ENCODE peak calls at places on chromosomes 16 and 17, in six cellular contexts. M is germinal center, D is HEK293T, O is body of pancreas, I is D721Med, H is endothelial cell. A is an unnamed sample.
A peak's percentile ranks its signal among the peaks of the same experiment; 100 is the strongest.

GRCh38 chr17:18919963-18920362 is 32.0 kb upstream of the SLC5A10 start:
- DNase-seq in M (no peak), D (no peak), O (no peak), I (no peak), H (no peak), A (peak; percentile 7)

GRCh38 chr17:78484300-78485159 is 92.7 kb downstream of the DNAH17 start:
- DNase-seq in M (peak; percentile 77), D (no peak), O (no peak), I (no peak), H (peak; percentile 61), A (peak; percentile 63)

GRCh38 chr16:67246081-67246944 is 968 bp downstream of the FHOD1 start:
- DNase-seq in M (peak; percentile 53), D (peak; percentile 65), O (peak; percentile 93), I (peak; percentile 34), H (peak; percentile 81), A (peak; percentile 69)

GRCh38 chr16:74998481-74999207 is at the start of gene ZNRF1:
- DNase-seq in M (peak; percentile 80), D (peak; percentile 89), O (peak; percentile 83), I (peak; percentile 31), H (peak; percentile 98), A (peak; percentile 85)

GRCh38 chr17:10069301-10069700 is 129.1 kb downstream of the GAS7 start:
- DNase-seq in M (no peak), D (no peak), O (no peak), I (no peak), H (no peak), A (no peak)

GRCh38 chr16:26129997-26130396 is 438.2 kb downstream of the HS3ST4 start:
- DNase-seq in M (no peak), D (no peak), O (no peak), I (no peak), H (no peak), A (no peak)

GRCh38 chr16:19701091-19701490 is 16.9 kb downstream of the KNOP1 start:
- DNase-seq in M (no peak), D (no peak), O (no peak), I (no peak), H (no peak), A (no peak)

GRCh38 chr17:37791434-37791833 is 46.6 kb upstream of the HNF1B start:
- DNase-seq in M (peak; percentile 60), D (peak; percentile 27), O (peak; percentile 41), I (no peak), H (no peak), A (peak; percentile 69)

GRCh38 chr16:54284319-54284930 is 2.2 kb downstream of the IRX3 start:
- DNase-seq in M (no peak), D (no peak), O (peak; percentile 27), I (no peak), H (peak; percentile 44), A (no peak)

GRCh38 chr17:34584805-34585416 is 5.5 kb downstream of the TMEM132E start:
- DNase-seq in M (no peak), D (no peak), O (no peak), I (no peak), H (no peak), A (peak; percentile 19)

GRCh38 chr16:49834496-49835009 is 21.4 kb downstream of the ZNF423 start:
- DNase-seq in M (no peak), D (no peak), O (no peak), I (peak; percentile 56), H (no peak), A (no peak)

GRCh38 chr17:628507-628941 is 86.1 kb downstream of the VPS53 start:
- DNase-seq in M (no peak), D (no peak), O (no peak), I (no peak), H (no peak), A (no peak)

GRCh38 chr17:74386397-74386796 is 19.1 kb downstream of the GPR142 start:
- DNase-seq in M (no peak), D (no peak), O (no peak), I (no peak), H (no peak), A (no peak)

GRCh38 chr17:76992911-76993310 is 124.7 kb downstream of the MGAT5B start:
- DNase-seq in M (peak; percentile 1), D (no peak), O (no peak), I (peak; percentile 6), H (no peak), A (no peak)

GRCh38 chr16:68717684-68718083 is 19.4 kb upstream of the CDH1 start:
- DNase-seq in M (no peak), D (no peak), O (no peak), I (no peak), H (no peak), A (no peak)

GRCh38 chr17:65807361-65807760 is 245.9 kb upstream of the AXIN2 start:
- DNase-seq in M (no peak), D (no peak), O (no peak), I (no peak), H (no peak), A (no peak)

GRCh38 chr16:2186505-2186904 is 9.9 kb downstream of the CASKIN1 start:
- DNase-seq in M (no peak), D (no peak), O (no peak), I (no peak), H (no peak), A (no peak)

GRCh38 chr17:59762022-59762825 is 54.8 kb downstream of the VMP1 start:
- DNase-seq in M (no peak), D (no peak), O (no peak), I (no peak), H (no peak), A (no peak)

GRCh38 chr16:76201385-76201784 is 75.8 kb upstream of the CNTNAP4 start:
- DNase-seq in M (no peak), D (no peak), O (no peak), I (no peak), H (no peak), A (no peak)

GRCh38 chr16:89045181-89045815 is 48.4 kb upstream of the ACSF3 start:
- DNase-seq in M (no peak), D (no peak), O (no peak), I (no peak), H (no peak), A (no peak)

GRCh38 chr17:61307905-61308886 is 91.4 kb upstream of the TBX2 start:
- DNase-seq in M (no peak), D (no peak), O (no peak), I (no peak), H (no peak), A (no peak)

GRCh38 chr17:59287452-59287851 is 44.0 kb upstream of the YPEL2 start:
- DNase-seq in M (no peak), D (no peak), O (no peak), I (no peak), H (no peak), A (peak; percentile 63)

GRCh38 chr16:53598513-53599266 is 95.7 kb upstream of the AKTIP start:
- DNase-seq in M (no peak), D (no peak), O (no peak), I (no peak), H (no peak), A (no peak)

GRCh38 chr16:85436207-85436606 is 176.9 kb upstream of the GSE1 start:
- DNase-seq in M (no peak), D (no peak), O (no peak), I (no peak), H (no peak), A (no peak)

GRCh38 chr16:76535-77272 is 1.3 kb upstream of the MPG start:
- DNase-seq in M (peak; percentile 38), D (no peak), O (no peak), I (no peak), H (peak; percentile 47), A (peak; percentile 26)

GRCh38 chr17:4297351-4297750 is 33.6 kb upstream of the ANKFY1 start:
- DNase-seq in M (no peak), D (no peak), O (no peak), I (no peak), H (no peak), A (no peak)

A was measured in NAMALWA.